ENCODE peak calls at places on chromosome 18, in five cellular contexts. S, G, X, P and W are unnamed samples.

GRCh38 chr18:53950545-53950944 is 273.9 kb downstream of the MBD2 start:
- DNase-seq in S (no peak), P (no peak), G (no peak), X (no peak), W (no peak)

GRCh38 chr18:35549515-35549914 is 32.0 kb upstream of the GALNT1 start:
- DNase-seq in G (no peak), S (no peak), P (no peak), X (no peak), W (no peak)

GRCh38 chr18:54240629-54241107 is 16.2 kb upstream of the MBD2 start:
- DNase-seq in X (no peak), S (no peak), G (no peak), P (no peak), W (peak; percentile 19)

GRCh38 chr18:58097127-58097906 is 53.3 kb downstream of the NEDD4L start:
- DNase-seq in P (no peak), G (no peak), X (no peak), S (peak; percentile 21), W (no peak)

GRCh38 chr18:33702625-33703024 is 124.6 kb downstream of the ASXL3 start:
- DNase-seq in P (no peak), S (no peak), G (no peak), X (no peak), W (no peak)

GRCh38 chr18:24265502-24266064 is 126.7 kb downstream of the CABYR start:
- DNase-seq in P (no peak), X (no peak), G (no peak), S (no peak), W (no peak)

GRCh38 chr18:8611916-8612576 is 2.8 kb downstream of the RAB12 start:
- DNase-seq in P (no peak), S (no peak), G (no peak), X (no peak), W (no peak)

GRCh38 chr18:56565596-56566355 is 72.6 kb downstream of the TXNL1 start:
- DNase-seq in G (no peak), S (peak; percentile 94), P (no peak), X (peak; percentile 3), W (peak; percentile 89)

GRCh38 chr18:76764296-76764901 is 58.0 kb upstream of the ZNF236 start:
- DNase-seq in X (no peak), P (no peak), G (no peak), S (no peak), W (no peak)

GRCh38 chr18:76985156-76985950 is 147.2 kb downstream of the MBP start:
- DNase-seq in P (no peak), X (no peak), S (no peak), G (no peak), W (no peak)